ENCODE peak calls at places on chromosomes 4 and X, in four cellular contexts. Z is transverse colon, M is adrenal gland, F is aorta. V is an unnamed sample.

GRCh38 chr4:83599183-83599582 is 63.3 kb downstream of the GPAT3 start:
- DNase-seq in Z (no peak), M (no peak), F (no peak), V (no peak)

GRCh38 chrX:72308566-72309296 is 3.0 kb upstream of the CITED1 start:
- DNase-seq in Z (peak; percentile 73), M (peak; percentile 71), F (peak; percentile 83), V (peak; percentile 78)

GRCh38 chr4:114132830-114133229 is 153.4 kb upstream of the ARSJ start:
- DNase-seq in Z (no peak), M (no peak), F (no peak), V (no peak)

GRCh38 chr4:147453561-147454141 is 27.2 kb upstream of the EDNRA start:
- DNase-seq in Z (no peak), M (no peak), F (no peak), V (no peak)

GRCh38 chrX:13533726-13534125 is 35.7 kb upstream of the EGFL6 start:
- DNase-seq in Z (no peak), M (no peak), F (no peak), V (no peak)

GRCh38 chrX:72240976-72241375 is 2.1 kb upstream of the ERCC6L start:
- DNase-seq in Z (no peak), M (peak; percentile 35), F (no peak), V (no peak)

GRCh38 chr4:3480528-3481112 is 17.5 kb downstream of the DOK7 start:
- DNase-seq in Z (peak; percentile 76), M (peak; percentile 88), F (peak; percentile 93), V (peak; percentile 71)

GRCh38 chr4:113447695-113448265 is 313.8 kb downstream of the CAMK2D start:
- DNase-seq in Z (no peak), M (no peak), F (no peak), V (peak; percentile 40)

GRCh38 chrX:149517308-149517707 is 12.2 kb upstream of the IDS start:
- DNase-seq in Z (no peak), M (no peak), F (no peak), V (no peak)

DNA sequence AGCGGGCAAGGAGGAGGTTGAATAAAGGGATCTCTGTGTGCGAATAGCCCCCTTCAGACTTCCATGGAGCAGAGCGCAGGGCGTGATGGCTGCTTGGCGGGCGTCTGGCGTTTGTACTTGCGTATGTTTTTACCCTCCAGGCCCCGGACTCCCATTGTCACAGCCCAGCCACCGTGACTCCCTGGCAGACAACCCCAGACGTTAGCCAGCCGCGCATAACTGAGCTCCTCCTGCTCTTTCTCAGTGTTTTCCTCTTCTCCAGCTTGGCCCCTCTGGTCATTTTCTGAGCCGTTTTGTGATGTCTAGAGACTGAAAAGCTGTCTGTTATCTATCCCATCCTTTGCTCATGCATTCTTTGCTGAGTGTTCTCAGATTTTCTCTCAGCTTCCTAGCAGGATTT is 54.3 kb downstream of the IGFBP7 start:
- DNase-seq in Z (peak; percentile 16), M (no peak), F (no peak), V (peak; percentile 71)
- H3K4me1 ChIP-seq in Z (peaks cover 11% of the 10 kb centered on the region), M (no peaks in the 10 kb centered on the region), F (peaks cover 33% of the 10 kb centered on the region), V (peaks cover 10% of the 10 kb centered on the region)

GRCh38 chrX:153625271-153626024 is 21.6 kb upstream of the DUSP9 start:
- DNase-seq in Z (no peak), M (no peak), F (peak; percentile 49), V (no peak)

GRCh38 chrX:153623310-153624029 is 23.5 kb upstream of the DUSP9 start:
- DNase-seq in Z (peak; percentile 0), M (no peak), F (peak; percentile 60), V (no peak)

GRCh38 chrX:153626025-153626633 is 20.9 kb upstream of the DUSP9 start:
- DNase-seq in Z (no peak), M (no peak), F (peak; percentile 57), V (no peak)

GRCh38 chrX:153622661-153623309 is 23.8 kb upstream of the CCNQ start:
- DNase-seq in Z (no peak), M (no peak), F (no peak), V (no peak)

DNA sequence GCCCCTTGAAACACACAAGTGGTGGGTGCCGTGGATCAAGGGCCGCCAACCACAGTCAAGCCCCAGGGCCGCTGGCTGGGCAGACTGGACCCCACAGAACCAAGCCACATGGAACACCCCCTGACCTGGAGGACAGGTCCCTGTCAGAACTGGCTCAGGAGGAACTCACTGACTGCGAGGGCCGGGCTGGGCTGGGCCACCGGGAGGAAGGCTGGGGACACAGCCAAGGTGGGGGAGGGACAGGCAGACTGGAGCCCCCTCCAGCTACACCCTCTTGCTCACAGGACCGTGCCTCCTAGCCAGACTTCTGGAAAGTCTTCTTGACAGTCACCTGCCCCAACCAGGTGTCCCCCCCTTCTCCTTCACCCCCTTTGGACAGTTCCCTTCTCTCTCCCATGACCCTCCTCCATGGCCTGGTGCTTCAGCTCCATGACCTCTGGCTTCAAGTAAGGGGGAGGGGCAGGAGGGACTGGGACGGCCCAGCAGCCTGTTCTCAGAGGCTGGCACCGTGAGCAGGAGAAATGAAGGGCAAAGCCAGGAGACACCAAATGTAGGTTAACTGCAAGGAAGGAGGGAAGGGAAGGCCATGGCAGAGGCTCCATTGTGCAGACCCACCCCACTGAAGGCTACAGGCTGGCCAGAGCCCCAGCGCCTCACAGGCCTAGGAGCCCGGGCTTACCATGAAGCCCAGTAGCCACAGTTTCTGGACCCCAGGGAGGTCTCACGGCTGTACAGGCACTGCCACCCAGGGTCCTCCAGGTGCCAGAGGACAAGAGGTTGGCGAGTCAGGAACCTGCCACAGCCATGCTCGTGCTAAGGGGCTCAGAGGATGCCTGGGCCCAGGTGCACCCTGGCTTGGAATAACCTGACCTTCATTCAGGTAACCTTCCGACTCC is 22.6 kb upstream of the DUSP9 start:
- DNase-seq in Z (no peak), M (no peak), F (peak; percentile 51), V (no peak)
- H3K4me1 ChIP-seq in Z (no peaks in the 10 kb centered on the region), M (no peaks in the 10 kb centered on the region), F (no peaks in the 10 kb centered on the region), V (no peaks in the 10 kb centered on the region)

DNA sequence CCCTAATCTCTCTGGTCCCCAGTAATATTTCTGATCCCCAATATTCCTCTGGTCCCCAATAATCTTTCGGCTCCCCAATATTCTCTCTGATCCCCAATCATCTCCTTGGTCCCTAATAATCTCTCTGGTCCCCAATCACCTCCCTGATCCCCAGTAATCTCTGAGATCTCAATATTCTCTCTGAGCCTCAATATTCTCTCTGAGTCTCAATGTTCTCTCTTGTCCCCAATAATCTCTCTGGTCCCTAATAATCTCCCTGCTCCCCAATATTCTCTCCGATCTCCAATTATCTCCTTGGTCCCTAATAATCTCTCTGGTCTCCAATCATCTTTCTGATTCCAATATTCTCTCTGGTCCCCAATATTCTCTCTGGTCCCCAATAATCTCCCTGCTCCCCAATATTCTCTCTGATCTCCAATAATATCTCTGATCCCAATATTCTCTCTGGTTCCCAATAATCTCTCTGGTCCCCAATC is 17.9 kb downstream of the P2RY8 start:
- DNase-seq in Z (no peak), M (no peak), F (no peak), V (no peak)
- H3K4me1 ChIP-seq in Z (no peaks in the 10 kb centered on the region), M (no peaks in the 10 kb centered on the region), F (no peaks in the 10 kb centered on the region), V (no peaks in the 10 kb centered on the region)

GRCh38 chr4:153065286-153065685 is 129.2 kb downstream of the FHDC1 start:
- DNase-seq in Z (peak; percentile 79), M (no peak), F (no peak), V (peak; percentile 60)
- H3K4me1 ChIP-seq in Z (peaks cover 12% of the 10 kb centered on the region), M (no peaks in the 10 kb centered on the region), F (no peaks in the 10 kb centered on the region), V (no peaks in the 10 kb centered on the region)

GRCh38 chr4:82362565-82362964 is 11.2 kb downstream of the HNRNPD start:
- DNase-seq in Z (no peak), M (no peak), F (no peak), V (no peak)
- H3K4me1 ChIP-seq in Z (peaks cover 57% of the 10 kb centered on the region), M (peaks cover 13% of the 10 kb centered on the region), F (peaks cover 5% of the 10 kb centered on the region), V (peaks cover 9% of the 10 kb centered on the region)

DNA sequence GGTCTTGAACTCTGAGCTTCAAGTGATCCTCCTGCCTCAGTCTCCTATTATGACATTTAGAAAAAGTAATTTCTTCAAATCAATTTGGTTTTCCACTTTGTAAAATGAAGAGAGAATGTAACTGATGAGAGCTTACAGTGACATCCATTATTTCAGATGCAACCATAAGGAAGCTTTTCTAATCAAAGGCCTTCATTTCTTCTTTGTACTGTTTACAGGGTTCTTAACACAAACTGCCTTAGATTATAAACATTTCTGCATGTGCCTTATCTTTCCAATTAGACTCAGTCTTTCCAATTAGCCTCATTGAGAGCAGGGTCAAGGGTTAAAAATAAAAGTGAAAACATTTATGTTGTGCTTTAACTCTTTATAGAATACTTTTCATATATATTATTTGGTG is 71.8 kb downstream of the WWC2 start:
- DNase-seq in Z (no peak), M (no peak), F (no peak), V (no peak)
- H3K4me1 ChIP-seq in Z (no peaks in the 10 kb centered on the region), M (no peaks in the 10 kb centered on the region), F (peaks cover 9% of the 10 kb centered on the region), V (peaks cover 9% of the 10 kb centered on the region)

DNA sequence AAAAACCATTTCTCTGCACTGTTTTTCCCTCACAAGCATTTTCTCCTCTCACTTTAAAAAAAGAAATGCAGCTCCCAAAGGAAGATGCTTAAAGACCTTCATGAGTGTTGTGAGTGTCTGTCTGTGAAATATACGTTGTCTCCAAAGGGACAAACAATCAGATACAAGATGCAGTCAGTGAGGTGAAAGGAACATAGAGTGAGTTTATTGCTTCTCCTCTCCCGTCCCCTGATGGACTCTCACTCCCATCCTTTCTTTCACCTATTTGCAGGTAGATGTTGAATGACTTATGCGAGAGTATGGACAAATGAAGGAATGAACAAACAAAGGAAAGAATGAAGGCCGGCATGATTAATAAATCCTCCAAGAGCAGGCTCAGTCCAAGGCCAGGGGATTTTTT is 561.2 kb upstream of the DIPK2B start:
- DNase-seq in Z (no peak), M (no peak), F (no peak), V (no peak)
- H3K4me1 ChIP-seq in Z (no peaks in the 10 kb centered on the region), M (no peaks in the 10 kb centered on the region), F (peaks cover 2% of the 10 kb centered on the region), V (peaks cover 1% of the 10 kb centered on the region)

GRCh38 chr4:30753316-30753715 is 33.1 kb downstream of the PCDH7 start:
- DNase-seq in Z (no peak), M (no peak), F (no peak), V (no peak)

GRCh38 chr4:30757357-30757756 is 37.2 kb downstream of the PCDH7 start:
- DNase-seq in Z (no peak), M (no peak), F (no peak), V (no peak)

GRCh38 chr4:30754021-30754420 is 33.9 kb downstream of the PCDH7 start:
- DNase-seq in Z (no peak), M (no peak), F (no peak), V (no peak)

GRCh38 chr4:30755306-30755705 is 35.1 kb downstream of the PCDH7 start:
- DNase-seq in Z (no peak), M (no peak), F (no peak), V (no peak)

GRCh38 chr4:30756553-30756952 is 36.4 kb downstream of the PCDH7 start:
- DNase-seq in Z (no peak), M (no peak), F (no peak), V (no peak)
- H3K4me1 ChIP-seq in Z (no peaks in the 10 kb centered on the region), M (no peaks in the 10 kb centered on the region), F (peaks cover 16% of the 10 kb centered on the region), V (no peaks in the 10 kb centered on the region)

GRCh38 chr4:90187148-90187884 is 60.1 kb downstream of the CCSER1 start:
- DNase-seq in Z (no peak), M (no peak), F (no peak), V (no peak)

GRCh38 chr4:90189128-90189527 is 61.9 kb downstream of the CCSER1 start:
- DNase-seq in Z (no peak), M (no peak), F (no peak), V (no peak)

GRCh38 chr4:90184560-90184959 is 57.4 kb downstream of the CCSER1 start:
- DNase-seq in Z (no peak), M (no peak), F (no peak), V (no peak)

GRCh38 chr4:90185416-90185815 is 58.2 kb downstream of the CCSER1 start:
- DNase-seq in Z (no peak), M (no peak), F (no peak), V (no peak)

GRCh38 chr4:90186229-90186628 is 59.0 kb downstream of the CCSER1 start:
- DNase-seq in Z (no peak), M (no peak), F (no peak), V (no peak)
- H3K4me1 ChIP-seq in Z (no peaks in the 10 kb centered on the region), M (no peaks in the 10 kb centered on the region), F (no peaks in the 10 kb centered on the region), V (no peaks in the 10 kb centered on the region)

GRCh38 chr4:26077840-26078239 is 163.8 kb downstream of the SMIM20 start:
- DNase-seq in Z (no peak), M (no peak), F (no peak), V (no peak)
- H3K4me1 ChIP-seq in Z (no peaks in the 10 kb centered on the region), M (no peaks in the 10 kb centered on the region), F (no peaks in the 10 kb centered on the region), V (no peaks in the 10 kb centered on the region)

V was measured in right cardiac atrium.